ENCODE peak calls at places on chromosomes 16 and 17, in seven cellular contexts. J is SJCRH30; D is activated naive CD4-positive, alpha-beta T cell treated with anti-CD3 and anti-CD28 coated beads, Interleukin-2, amount 50 U/mL, for 16 hours; T is AML-193; H is Right ventricle myocardium inferior; G is GM06990; Q is non-pigmented ciliary epithelial cell. A is an unnamed sample.

GRCh38 chr17:40329981-40330794 is 21.2 kb downstream of the RARA start:
- DNase-seq in J (no peak), D (no peak), T (peak), H (peak), G (no peak), Q (no peak), A (no peak)

GRCh38 chr16:11665071-11665491 is 3.2 kb upstream of the SNN start:
- DNase-seq in J (no peak), D (peak), T (no peak), H (peak), G (peak), Q (no peak), A (no peak)

GRCh38 chr17:81053043-81053970 is 18.4 kb downstream of the BAIAP2 start:
- DNase-seq in J (no peak), D (no peak), T (no peak), H (no peak), G (no peak), Q (no peak), A (no peak)

GRCh38 chr17:3685174-3685812 is 10.7 kb downstream of the P2RX5 start:
- DNase-seq in J (peak), D (no peak), T (no peak), H (peak), G (no peak), Q (no peak), A (no peak)

GRCh38 chr16:86834451-86835035 is 256.2 kb downstream of the FOXL1 start:
- DNase-seq in J (peak), D (no peak), T (no peak), H (no peak), G (no peak), Q (no peak), A (no peak)

GRCh38 chr17:62712011-62712615 is 84.6 kb downstream of the MRC2 start:
- DNase-seq in J (no peak), D (no peak), T (no peak), H (no peak), G (no peak), Q (no peak), A (no peak)

GRCh38 chr17:32936894-32937500 is 9.0 kb downstream of the TMEM98 start:
- DNase-seq in J (peak), D (peak), T (peak), H (peak), G (peak), Q (no peak), A (no peak)

GRCh38 chr17:16407911-16408588 is 7.3 kb upstream of the TRPV2 start:
- DNase-seq in J (peak), D (no peak), T (no peak), H (peak), G (peak), Q (no peak), A (peak)

GRCh38 chr16:11449716-11450115 is 104.5 kb downstream of the RMI2 start:
- DNase-seq in J (no peak), D (no peak), T (no peak), H (no peak), G (no peak), Q (no peak), A (no peak)

A was measured in GM12878.